ENCODE peak calls at places on chromosome 16, in four cellular contexts. J is spleen, L is prostate gland, M is esophagus squamous epithelium. Z is an unnamed sample.
A peak's percentile ranks its signal among the peaks of the same experiment; 100 is the strongest.

GRCh38 chr16:12426122-12426521 is 377.6 kb downstream of the CPPED1 start:
- DNase-seq in J (no peak), L (no peak), M (no peak), Z (no peak)

GRCh38 chr16:47750371-47750770 is 289.2 kb downstream of the PHKB start:
- DNase-seq in J (no peak), L (no peak), M (no peak), Z (no peak)

GRCh38 chr16:56822966-56823739 is 41.9 kb upstream of the SLC12A3 start:
- DNase-seq in J (no peak), L (no peak), M (no peak), Z (no peak)

GRCh38 chr16:75860654-75861053 is 134.4 kb upstream of the CPHXL start:
- DNase-seq in J (peak; percentile 46), L (no peak), M (no peak), Z (no peak)

GRCh38 chr16:69072640-69072974 is 32.8 kb upstream of the HAS3 start:
- DNase-seq in J (no peak), L (no peak), M (no peak), Z (no peak)

GRCh38 chr16:69930117-69930776 is 20.9 kb upstream of the CLEC18A start:
- DNase-seq in J (no peak), L (peak; percentile 43), M (no peak), Z (peak; percentile 85)

GRCh38 chr16:88318091-88318494 is 64.7 kb upstream of the ZNF469 start:
- DNase-seq in J (no peak), L (no peak), M (no peak), Z (no peak)

GRCh38 chr16:68640972-68641371 is 4.1 kb upstream of the CDH3 start:
- DNase-seq in J (no peak), L (no peak), M (no peak), Z (no peak)

GRCh38 chr16:73313950-73314349 is 266.0 kb upstream of the ZFHX3 start:
- DNase-seq in J (no peak), L (no peak), M (no peak), Z (no peak)

GRCh38 chr16:3637371-3637923 is 17.0 kb upstream of the DNASE1 start:
- DNase-seq in J (peak; percentile 54), L (no peak), M (no peak), Z (no peak)

GRCh38 chr16:50628156-50628802 is 52.8 kb downstream of the SNX20 start:
- DNase-seq in J (no peak), L (no peak), M (no peak), Z (no peak)

GRCh38 chr16:58556678-58557077 is 41.4 kb downstream of the SETD6 start:
- DNase-seq in J (no peak), L (no peak), M (no peak), Z (no peak)

GRCh38 chr16:64736887-64737286 is 385.0 kb downstream of the CDH11 start:
- DNase-seq in J (no peak), L (no peak), M (no peak), Z (no peak)

GRCh38 chr16:48676836-48677235 is 66.9 kb upstream of the N4BP1 start:
- DNase-seq in J (no peak), L (no peak), M (no peak), Z (no peak)

GRCh38 chr16:78045865-78046581 is 23.7 kb downstream of the CLEC3A start:
- DNase-seq in J (peak; percentile 78), L (peak; percentile 47), M (no peak), Z (no peak)

DNA sequence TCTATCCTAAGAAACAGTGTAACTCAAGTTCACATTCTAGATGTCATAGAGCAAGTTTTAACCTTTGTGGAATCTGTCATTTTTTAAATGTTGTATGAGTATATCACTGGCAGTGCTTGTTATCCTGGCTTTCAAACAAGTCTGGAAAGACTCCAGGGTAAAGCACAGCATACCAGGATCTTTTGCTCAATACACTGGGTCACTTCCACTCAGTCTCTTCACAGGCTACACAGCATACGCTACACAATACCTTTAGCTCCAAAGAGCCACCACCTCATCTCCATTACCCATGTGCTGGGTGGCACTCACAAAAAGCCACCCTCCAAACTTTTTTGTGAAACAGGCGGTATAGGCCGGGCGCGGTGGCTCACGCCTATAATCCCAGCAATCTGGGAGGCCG is 69.5 kb downstream of the PARN start:
- DNase-seq in J (no peak), L (peak; percentile 21), M (no peak), Z (no peak)
- H3K4me1 ChIP-seq in J (no peaks in the 10 kb centered on the region), L (peaks cover 10% of the 10 kb centered on the region), M (peaks cover 23% of the 10 kb centered on the region), Z (no peaks in the 10 kb centered on the region)

GRCh38 chr16:20866161-20866772 is 33.9 kb downstream of the DCUN1D3 start:
- DNase-seq in J (no peak), L (no peak), M (no peak), Z (no peak)
- H3K27ac ChIP-seq in J (no peak overlapping the region), L (no peak overlapping the region), M (peak overlapping the region; percentile 88), Z (peak overlapping the region; percentile 90)

GRCh38 chr16:46658925-46659324 is 30.1 kb downstream of the VPS35 start:
- DNase-seq in J (peak; percentile 83), L (no peak), M (no peak), Z (peak; percentile 14)
- TF ChIP-seq POLR2A in J (no peak), L (no peak), M (no peak), Z (no peak)

GRCh38 chr16:85611205-85611454 is 2.0 kb upstream of the GSE1 start:
- DNase-seq in J (peak; percentile 88), L (no peak), M (no peak), Z (no peak)
- H3K4me1 ChIP-seq in J (peaks cover 100% of the 10 kb centered on the region), L (peaks cover 41% of the 10 kb centered on the region), M (peaks cover 42% of the 10 kb centered on the region), Z (no peaks in the 10 kb centered on the region)